ENCODE peak calls at places on chromosomes 11 and 22, in five cellular contexts. G is AG09309, W is GM10248, Q is astrocyte of the spinal cord, V is uterus. S is an unnamed sample.

GRCh38 chr11:126857860-126858808 is 142.4 kb downstream of the KIRREL3 start:
- DNase-seq in G (no peak), W (no peak), Q (peak), V (no peak), S (no peak)

GRCh38 chr22:31284756-31285155 is 7.5 kb downstream of the PIK3IP1 start:
- DNase-seq in W (no peak), G (no peak), Q (no peak), V (no peak), S (no peak)

GRCh38 chr11:87451400-87451799 is 413.7 kb downstream of the TMEM135 start:
- DNase-seq in V (no peak), W (no peak), Q (peak), G (no peak), S (no peak)

GRCh38 chr11:78100276-78101040 is 20.8 kb upstream of the NDUFC2 start:
- DNase-seq in V (no peak), G (no peak), Q (no peak), W (no peak), S (no peak)

GRCh38 chr22:48892571-48893287 is 934.9 kb downstream of the BRD1 start:
- DNase-seq in V (no peak), W (no peak), Q (no peak), G (no peak), S (no peak)

GRCh38 chr11:1126935-1127663 is 30.7 kb upstream of the MUC5AC start:
- DNase-seq in Q (no peak), W (no peak), V (no peak), G (no peak), S (no peak)

GRCh38 chr11:64372802-64373597 is 14.0 kb downstream of the RPS6KA4 start:
- DNase-seq in V (no peak), W (no peak), G (no peak), Q (no peak), S (peak)

GRCh38 chr11:17985517-17985916 is 27.3 kb downstream of the SERGEF start:
- DNase-seq in Q (peak), W (no peak), V (peak), G (no peak), S (peak)

GRCh38 chr11:74018331-74019005 is 9.6 kb upstream of the UCP3 start:
- DNase-seq in G (peak), W (no peak), Q (peak), V (peak), S (peak)

GRCh38 chr11:127470485-127470884 is 469.9 kb upstream of the KIRREL3 start:
- DNase-seq in Q (peak), W (no peak), G (no peak), V (no peak), S (peak)

GRCh38 chr11:59199546-59200420 is 12.9 kb downstream of the MPEG1 start:
- DNase-seq in W (peak), Q (no peak), G (no peak), V (no peak), S (no peak)

GRCh38 chr22:40175571-40176105 is 2.1 kb upstream of the TNRC6B start:
- DNase-seq in G (no peak), V (no peak), Q (no peak), W (no peak), S (no peak)

GRCh38 chr22:32823024-32823730 is 21.7 kb downstream of the TIMP3 start:
- DNase-seq in G (no peak), Q (peak), V (peak), W (peak), S (no peak)

GRCh38 chr22:31104869-31105268 is 2.5 kb downstream of the SELENOM start:
- DNase-seq in W (peak), V (peak), Q (no peak), G (no peak), S (no peak)

GRCh38 chr11:36214484-36214883 is 74.7 kb downstream of the COMMD9 start:
- DNase-seq in G (no peak), V (no peak), W (no peak), Q (no peak), S (no peak)

GRCh38 chr11:14237333-14237988 is 121.5 kb downstream of the RRAS2 start:
- DNase-seq in Q (no peak), W (peak), V (no peak), G (no peak), S (no peak)

GRCh38 chr11:105468154-105468553 is 141.7 kb upstream of the GRIA4 start:
- DNase-seq in G (no peak), Q (no peak), V (no peak), W (no peak), S (no peak)

GRCh38 chr22:38244106-38244505 is 28.7 kb downstream of the TMEM184B start:
- DNase-seq in Q (no peak), V (no peak), W (no peak), G (no peak), S (no peak)

GRCh38 chr11:63840356-63841060 is 1.6 kb downstream of the MARK2 start:
- DNase-seq in G (no peak), V (no peak), Q (peak), W (no peak), S (no peak)

GRCh38 chr11:7004482-7004881 is 15.7 kb downstream of the ZNF214 start:
- DNase-seq in Q (peak), V (no peak), W (no peak), G (peak), S (peak)

GRCh38 chr11:26199341-26199740 is 132.6 kb upstream of the ANO3 start:
- DNase-seq in Q (peak), G (no peak), V (no peak), W (no peak), S (no peak)

GRCh38 chr22:50270302-50271010 is at the start of gene MAPK11:
- DNase-seq in G (no peak), Q (peak), V (peak), W (peak), S (peak)

GRCh38 chr11:115984228-115984627 is 480.0 kb upstream of the CADM1 start:
- DNase-seq in V (no peak), G (no peak), W (no peak), Q (no peak), S (no peak)

GRCh38 chr22:44597616-44598015 is 99.6 kb upstream of the RTL6 start:
- DNase-seq in W (no peak), G (no peak), V (no peak), Q (no peak), S (peak)

GRCh38 chr11:112784323-112785073 is 176.7 kb upstream of the NCAM1 start:
- DNase-seq in Q (peak), V (peak), G (peak), W (no peak), S (no peak)

GRCh38 chr11:116502641-116503061 is 270.1 kb downstream of the BUD13 start:
- DNase-seq in Q (no peak), V (no peak), W (no peak), G (no peak), S (no peak)

GRCh38 chr11:37002831-37003230 is 404.8 kb upstream of the RAG2 start:
- DNase-seq in G (no peak), W (no peak), V (no peak), Q (no peak), S (no peak)

GRCh38 chr11:124460459-124460858 is 15.0 kb upstream of the OR8B8 start:
- DNase-seq in V (no peak), Q (no peak), G (no peak), W (no peak), S (no peak)

GRCh38 chr11:44865866-44866272 is 84.8 kb downstream of the TP53I11 start:
- DNase-seq in V (no peak), Q (no peak), G (no peak), W (no peak), S (no peak)

GRCh38 chr11:134980819-134981710 is 569.0 kb upstream of the B3GAT1 start:
- DNase-seq in V (no peak), Q (no peak), G (no peak), W (no peak), S (no peak)

GRCh38 chr11:134975866-134976265 is 563.8 kb upstream of the B3GAT1 start:
- DNase-seq in V (no peak), Q (no peak), W (no peak), G (no peak), S (no peak)

GRCh38 chr11:134981824-134982223 is 569.8 kb upstream of the B3GAT1 start:
- DNase-seq in G (no peak), W (no peak), V (no peak), Q (no peak), S (no peak)

GRCh38 chr11:134976540-134976939 is 564.5 kb upstream of the B3GAT1 start:
- DNase-seq in W (no peak), G (no peak), Q (no peak), V (no peak), S (no peak)

GRCh38 chr11:134978388-134979088 is 566.5 kb upstream of the B3GAT1 start:
- DNase-seq in V (no peak), G (no peak), W (no peak), Q (no peak), S (no peak)
- TF ChIP-seq CTCF in V (no peak), G (no peak), W (no peak), Q (peak), S (no peak)

GRCh38 chr11:109522116-109522755 is 100.2 kb downstream of the C11orf87 start:
- DNase-seq in G (no peak), Q (no peak), W (no peak), V (no peak), S (no peak)
- TF ChIP-seq CTCF in G (no peak), Q (no peak), W (no peak), V (no peak), S (no peak)

DNA sequence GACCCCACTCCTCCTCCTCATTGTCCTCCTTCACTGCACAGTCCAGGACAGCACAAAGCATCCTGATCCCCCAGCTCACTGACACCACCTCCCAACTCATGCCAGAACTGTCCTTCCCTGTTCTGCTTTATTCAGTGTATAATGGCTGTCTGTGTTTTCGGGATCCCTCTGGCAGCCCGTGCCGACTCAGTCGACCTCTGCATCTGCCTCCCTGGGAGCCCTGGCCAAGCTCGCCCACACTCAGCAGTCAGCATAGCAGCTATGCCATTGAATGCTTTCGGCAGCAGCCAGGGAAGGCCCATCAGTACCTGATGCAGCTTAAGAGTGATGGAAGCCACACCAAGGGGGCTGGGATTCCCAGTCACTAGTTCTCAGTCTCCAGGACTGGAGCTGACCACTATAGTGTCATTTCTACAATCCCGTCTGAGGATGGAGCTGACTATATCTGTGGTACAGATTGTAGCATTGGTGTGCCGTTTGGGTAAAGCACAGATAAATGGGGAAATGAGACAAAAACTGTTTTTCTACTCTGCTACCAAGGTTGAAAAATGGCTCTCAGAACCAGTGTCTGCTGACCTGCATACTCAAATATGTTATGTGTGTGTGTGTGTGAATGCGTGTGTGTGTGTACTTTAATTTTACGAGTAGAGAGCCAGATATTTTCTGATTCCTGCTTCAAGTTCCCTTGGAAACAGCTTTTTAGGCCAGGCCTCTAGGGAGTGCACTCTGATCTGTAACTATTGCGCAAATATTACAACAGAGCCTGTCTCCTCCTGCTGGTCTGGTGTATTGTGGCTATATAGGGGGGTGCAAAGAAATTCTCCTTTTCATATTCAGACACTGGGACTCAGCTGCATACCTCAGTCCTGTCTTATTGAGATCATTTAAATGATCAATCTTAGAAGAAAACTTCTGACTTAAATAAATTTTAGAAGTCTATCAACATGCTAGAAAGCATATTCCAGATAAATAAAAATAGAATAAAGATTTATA is 78.8 kb upstream of the TOP3B start:
- DNase-seq in V (peak), G (peak), Q (peak), W (no peak), S (peak)
- TF ChIP-seq CTCF in V (peak), G (no peak), Q (peak), W (peak), S (no peak)

GRCh38 chr11:130144721-130145327 is 14.8 kb upstream of the ST14 start:
- DNase-seq in V (no peak), Q (peak), W (no peak), G (no peak), S (no peak)

GRCh38 chr11:130144129-130144528 is 15.5 kb upstream of the ST14 start:
- DNase-seq in W (no peak), V (no peak), G (no peak), Q (no peak), S (no peak)

GRCh38 chr11:130146797-130147196 is 12.8 kb upstream of the ST14 start:
- DNase-seq in Q (no peak), V (no peak), G (no peak), W (no peak), S (no peak)

GRCh38 chr11:130145328-130145812 is 14.2 kb upstream of the ST14 start:
- DNase-seq in Q (no peak), V (no peak), G (no peak), W (no peak), S (no peak)

DNA sequence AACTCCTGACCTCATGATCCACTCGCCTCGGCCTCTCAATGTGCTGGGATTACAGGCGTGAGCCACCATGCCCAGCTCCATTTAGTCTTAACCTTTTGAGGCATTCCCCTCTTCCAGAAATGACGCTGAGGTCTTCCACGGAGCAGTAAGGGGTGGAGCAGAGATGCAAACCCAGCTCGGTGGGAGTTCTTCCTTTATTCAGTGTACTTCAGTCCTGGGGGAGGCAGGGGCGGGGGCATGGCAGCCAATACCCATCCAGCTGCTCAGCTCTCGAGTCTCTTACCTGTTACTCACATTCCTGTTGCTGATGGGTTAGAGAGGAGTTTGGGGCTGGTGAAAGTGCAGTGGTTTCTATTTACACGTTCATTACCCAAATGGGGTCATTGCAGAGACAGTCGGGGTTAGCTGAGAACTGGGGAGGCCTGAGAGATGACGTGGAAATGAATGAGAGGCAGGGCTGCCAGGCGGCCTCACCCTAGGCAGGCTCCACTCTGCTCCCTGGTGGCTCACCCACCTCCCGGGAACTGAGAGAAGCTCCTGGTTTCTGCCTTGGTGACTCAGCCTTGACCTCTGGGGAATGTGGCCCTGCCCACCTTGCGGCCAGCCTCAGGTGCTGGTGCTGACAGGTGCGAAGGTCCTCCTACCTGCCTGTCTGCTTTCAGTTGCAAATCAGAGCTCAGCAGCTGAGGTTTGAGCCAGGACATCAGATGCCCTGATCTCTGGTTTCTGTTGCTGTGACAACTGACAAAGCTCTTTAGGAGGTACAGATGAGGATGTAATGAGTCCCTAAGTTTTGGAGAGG is 13.4 kb upstream of the ST14 start:
- DNase-seq in W (no peak), G (no peak), V (no peak), Q (peak), S (peak)
- TF ChIP-seq CTCF in W (peak), G (no peak), V (no peak), Q (peak), S (peak)

GRCh38 chr22:41674941-41675340 is 13.7 kb downstream of the SNU13 start:
- DNase-seq in Q (no peak), W (no peak), V (no peak), G (no peak), S (no peak)

GRCh38 chr22:41668971-41669911 is 19.4 kb downstream of the SNU13 start:
- DNase-seq in V (no peak), W (no peak), Q (peak), G (peak), S (peak)

GRCh38 chr22:41676134-41676533 is 12.5 kb downstream of the SNU13 start:
- DNase-seq in G (no peak), W (no peak), V (no peak), Q (no peak), S (no peak)

DNA sequence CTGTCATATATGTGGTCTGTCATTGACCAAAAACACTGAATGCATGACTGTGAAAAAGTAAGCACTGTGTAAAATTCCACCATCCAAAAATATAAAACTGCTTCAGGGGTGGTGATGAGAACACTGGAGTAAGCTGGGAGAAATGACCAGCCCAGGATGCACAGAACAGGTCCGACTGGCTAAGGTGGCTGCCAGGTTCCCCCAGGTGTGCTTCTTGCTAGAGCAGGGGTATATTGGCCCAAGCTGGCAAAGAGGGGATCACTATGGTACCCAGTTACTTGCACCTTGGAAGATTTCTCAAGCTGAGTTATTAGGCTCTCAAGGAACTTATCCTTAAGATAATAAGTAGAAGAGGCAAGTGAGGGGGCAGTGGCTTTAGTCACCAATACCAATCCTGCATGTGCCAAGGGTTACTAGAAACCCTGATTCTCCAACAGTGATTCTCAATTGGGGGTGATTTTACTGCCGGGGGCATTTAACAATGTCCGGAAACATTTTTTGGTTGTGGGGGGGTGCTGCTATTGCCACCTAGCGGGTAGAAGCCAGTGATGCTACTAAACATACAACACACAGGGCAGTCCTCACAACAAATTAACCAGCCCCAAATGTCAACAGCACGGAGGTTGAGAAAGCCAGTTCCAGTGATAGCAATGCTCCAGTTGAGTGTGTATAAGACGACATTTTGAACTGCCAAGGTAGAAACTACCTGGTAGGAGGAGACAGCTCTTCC is 15.7 kb downstream of the SNU13 start:
- DNase-seq in V (no peak), G (no peak), Q (no peak), W (no peak), S (peak)
- TF ChIP-seq CTCF in V (no peak), G (peak), Q (peak), W (peak), S (peak)

GRCh38 chr22:36563444-36563843 is 34.5 kb upstream of the EIF3D start:
- DNase-seq in V (no peak), G (no peak), W (no peak), Q (no peak), S (no peak)

GRCh38 chr22:36563001-36563400 is 34.0 kb upstream of the EIF3D start:
- DNase-seq in Q (no peak), V (no peak), W (no peak), G (no peak), S (no peak)

GRCh38 chr22:36561291-36561811 is 32.4 kb upstream of the EIF3D start:
- DNase-seq in W (no peak), Q (no peak), V (no peak), G (no peak), S (no peak)

GRCh38 chr22:36563898-36564297 is 34.9 kb upstream of the EIF3D start:
- DNase-seq in V (no peak), Q (no peak), W (no peak), G (no peak), S (no peak)

DNA sequence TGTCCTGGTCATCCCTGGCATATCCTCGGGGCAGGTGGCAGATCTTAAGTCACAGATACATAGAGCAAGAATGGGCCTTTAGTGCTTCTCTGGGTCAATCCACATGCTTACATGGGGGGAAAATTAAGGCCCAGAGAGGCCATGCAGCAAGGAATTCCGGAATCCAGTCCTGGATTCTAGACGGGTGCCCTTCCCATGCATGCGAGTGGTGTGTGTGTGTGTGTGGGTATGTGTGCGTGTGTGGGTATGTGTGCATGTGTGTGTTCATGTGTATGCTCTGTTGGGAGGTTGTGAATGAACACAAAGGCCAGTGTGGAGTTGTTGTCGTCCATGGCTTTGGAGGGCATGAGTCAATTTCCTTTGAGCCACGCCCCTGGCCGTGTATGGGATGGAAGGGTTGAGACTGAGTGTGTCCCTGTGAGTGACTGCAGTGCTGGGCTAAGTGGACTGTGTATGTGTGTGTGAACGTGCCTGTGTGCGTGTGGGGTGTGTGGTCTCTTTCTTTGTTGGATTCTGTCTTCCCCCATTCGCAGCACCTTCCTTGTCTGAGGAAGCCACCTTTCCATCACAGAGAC is 33.4 kb upstream of the EIF3D start:
- DNase-seq in Q (peak), V (no peak), G (no peak), W (no peak), S (peak)
- TF ChIP-seq CTCF in Q (no peak), V (no peak), G (no peak), W (no peak), S (no peak)